ENCODE peak calls at places on chromosomes 6 and 20, in four cellular contexts. V is thoracic aorta, D is stomach, U is kidney. O is an unnamed sample.

GRCh38 chr6:43833996-43834390 is 64.0 kb downstream of the VEGFA start:
- DNase-seq in U (no peak), D (no peak), V (no peak), O (no peak)

GRCh38 chr6:156899532-156899931 is 122.4 kb downstream of the ARID1B start:
- DNase-seq in U (no peak), V (no peak), D (no peak), O (no peak)

GRCh38 chr6:152571089-152571488 is 66.1 kb downstream of the SYNE1 start:
- DNase-seq in V (no peak), U (no peak), D (no peak), O (no peak)

GRCh38 chr20:6959900-6960312 is 192.4 kb downstream of the BMP2 start:
- DNase-seq in V (no peak), U (no peak), D (no peak), O (no peak)

GRCh38 chr6:111230351-111231077 is 143.2 kb downstream of the SLC16A10 start:
- DNase-seq in U (no peak), V (no peak), D (no peak), O (no peak)

GRCh38 chr6:118755941-118756646 is 104.7 kb upstream of the CEP85L start:
- DNase-seq in V (no peak), D (no peak), U (no peak), O (peak)

GRCh38 chr20:19512886-19513285 is 245.2 kb upstream of the RIN2 start:
- DNase-seq in U (no peak), D (no peak), V (no peak), O (no peak)

GRCh38 chr20:2752631-2753455 is 47.6 kb downstream of the CPXM1 start:
- DNase-seq in V (no peak), D (no peak), U (peak), O (peak)

GRCh38 chr6:156988276-156989158 is 211.3 kb downstream of the ARID1B start:
- DNase-seq in D (no peak), V (no peak), U (no peak), O (peak)

GRCh38 chr6:1229301-1229700 is 82.6 kb upstream of the FOXQ1 start:
- DNase-seq in V (no peak), D (no peak), U (no peak), O (no peak)

GRCh38 chr6:29516108-29516507 is 28.4 kb upstream of the MAS1L start:
- DNase-seq in V (no peak), U (no peak), D (no peak), O (no peak)

GRCh38 chr20:36439040-36439730 is 102.1 kb upstream of the MYL9 start:
- DNase-seq in D (peak), V (no peak), U (peak), O (peak)

GRCh38 chr6:136378888-136379287 is 89.2 kb upstream of the BCLAF1 start:
- DNase-seq in D (no peak), U (no peak), V (no peak), O (no peak)

GRCh38 chr6:21115111-21115510 is 478.4 kb upstream of the SOX4 start:
- DNase-seq in V (no peak), D (no peak), U (no peak), O (peak)

GRCh38 chr20:46111028-46111835 is 6.9 kb upstream of the CD40 start:
- DNase-seq in V (no peak), D (no peak), U (no peak), O (no peak)

GRCh38 chr20:21301940-21302644 is 1.0 kb upstream of the XRN2 start:
- DNase-seq in D (no peak), V (no peak), U (no peak), O (no peak)

GRCh38 chr6:143545976-143546547 is 34.5 kb upstream of the FUCA2 start:
- DNase-seq in V (no peak), D (no peak), U (no peak), O (no peak)

GRCh38 chr6:53320964-53321363 is 27.8 kb downstream of the ELOVL5 start:
- DNase-seq in D (no peak), U (no peak), V (no peak), O (no peak)

GRCh38 chr6:2524090-2524489 is 226.6 kb downstream of the MYLK4 start:
- DNase-seq in D (no peak), V (no peak), U (no peak), O (no peak)

GRCh38 chr6:113690255-113690956 is 166.7 kb upstream of the MARCKS start:
- DNase-seq in V (no peak), U (no peak), D (no peak), O (no peak)

GRCh38 chr20:24475356-24475755 is 5.9 kb downstream of the SYNDIG1 start:
- DNase-seq in D (no peak), U (no peak), V (no peak), O (no peak)

GRCh38 chr20:61786230-61786629 is 279.5 kb downstream of the TAF4 start:
- DNase-seq in D (no peak), U (no peak), V (no peak), O (no peak)

GRCh38 chr6:42345696-42346416 is 105.9 kb downstream of the TRERF1 start:
- DNase-seq in V (no peak), U (no peak), D (no peak), O (no peak)

GRCh38 chr6:34189806-34190503 is 44.1 kb upstream of the GRM4 start:
- DNase-seq in V (no peak), U (no peak), D (no peak), O (no peak)

GRCh38 chr20:38607351-38607750 is 5.7 kb downstream of the ARHGAP40 start:
- DNase-seq in V (no peak), D (no peak), U (no peak), O (no peak)

GRCh38 chr6:16430661-16431089 is 192.3 kb downstream of the GMPR start:
- DNase-seq in V (no peak), U (no peak), D (no peak), O (no peak)

GRCh38 chr20:32052792-32053362 is 835 bp downstream of the HCK start:
- DNase-seq in V (no peak), U (peak), D (peak), O (no peak)

GRCh38 chr6:45864651-45865050 is 151.0 kb downstream of the CLIC5 start:
- DNase-seq in D (no peak), U (no peak), V (no peak), O (no peak)

GRCh38 chr6:164926686-164927085 is 382.7 kb downstream of the C6orf118 start:
- DNase-seq in V (no peak), U (no peak), D (no peak), O (no peak)

GRCh38 chr6:115838763-115839401 is 221.8 kb downstream of the FRK start:
- DNase-seq in D (peak), V (no peak), U (no peak), O (peak)

GRCh38 chr6:9516207-9516606 is 898.7 kb downstream of the TFAP2A start:
- DNase-seq in U (peak), V (no peak), D (peak), O (no peak)

GRCh38 chr20:22410556-22411130 is 173.7 kb downstream of the FOXA2 start:
- DNase-seq in D (no peak), U (no peak), V (no peak), O (no peak)

GRCh38 chr6:125942677-125943527 is 13.7 kb upstream of the HINT3 start:
- DNase-seq in V (no peak), D (no peak), U (no peak), O (no peak)

GRCh38 chr6:120785459-120786086 is 548.7 kb downstream of the TBC1D32 start:
- DNase-seq in V (no peak), D (no peak), U (peak), O (no peak)

GRCh38 chr6:46243754-46244153 is 73.0 kb upstream of the ENPP5 start:
- DNase-seq in U (no peak), V (no peak), D (no peak), O (no peak)

DNA sequence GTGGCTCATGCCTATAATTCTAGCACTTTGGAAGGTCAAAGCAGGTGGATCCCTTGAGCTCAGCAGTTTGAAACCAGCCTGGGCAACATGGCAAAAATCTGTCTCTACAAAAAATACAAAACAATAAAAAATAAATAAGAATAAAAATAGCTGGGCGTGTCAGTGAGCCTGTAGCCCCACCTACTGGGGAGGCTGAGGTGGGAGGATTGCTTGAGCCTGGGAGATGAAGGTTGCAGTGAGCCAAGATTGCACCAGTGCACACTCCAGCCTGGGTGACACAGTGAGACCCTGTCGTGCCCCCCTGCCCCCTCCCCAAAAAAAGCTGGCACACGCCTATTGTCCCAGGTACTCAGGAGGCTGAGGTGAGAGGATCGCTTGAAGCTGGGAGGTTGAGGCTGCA is 35.1 kb upstream of the SRPK1 start:
- DNase-seq in V (no peak), U (no peak), D (no peak), O (no peak)
- TF ChIP-seq CTCF in V (no peak), U (no peak), D (no peak), O (no peak)

GRCh38 chr6:124028117-124028516 is 224.5 kb downstream of the NKAIN2 start:
- DNase-seq in U (no peak), D (no peak), V (no peak), O (no peak)
- H3K27ac ChIP-seq in U (no peak), D (no peak), V (no peak), O (no peak)

GRCh38 chr6:107187630-107188029 is 72.3 kb upstream of the BEND3 start:
- DNase-seq in U (no peak), V (no peak), D (no peak), O (no peak)

GRCh38 chr6:107180114-107180513 is 64.8 kb upstream of the BEND3 start:
- DNase-seq in D (no peak), V (no peak), U (no peak), O (no peak)

GRCh38 chr6:107186047-107186446 is 70.7 kb upstream of the BEND3 start:
- DNase-seq in D (no peak), V (no peak), U (no peak), O (no peak)

GRCh38 chr6:107185570-107185969 is 70.3 kb upstream of the BEND3 start:
- DNase-seq in V (no peak), D (no peak), U (no peak), O (peak)
- TF ChIP-seq CTCF in V (no peak), D (no peak), U (peak), O (peak)

DNA sequence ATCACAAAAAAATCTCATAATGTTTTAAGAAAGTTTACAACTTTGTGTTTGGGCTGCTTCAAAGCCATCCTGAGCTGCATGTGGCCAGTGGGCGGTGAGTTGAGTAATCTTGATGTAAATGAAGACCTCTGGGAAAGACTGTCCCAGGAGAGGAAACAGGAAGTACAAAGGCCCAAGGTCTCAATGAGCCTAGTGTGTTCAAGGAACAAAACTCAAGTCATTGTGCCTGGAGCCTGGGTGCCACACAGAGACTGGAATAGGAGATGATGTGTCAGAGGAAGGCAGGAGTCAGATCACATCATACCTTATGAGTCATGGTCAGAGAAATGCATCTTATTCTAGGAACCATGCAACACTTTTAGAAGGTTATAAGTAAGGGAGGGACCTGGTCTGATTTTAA is 51.5 kb downstream of the COL19A1 start:
- DNase-seq in U (no peak), D (no peak), V (no peak), O (no peak)
- H3K27ac ChIP-seq in U (no peak), D (no peak), V (no peak), O (no peak)

DNA sequence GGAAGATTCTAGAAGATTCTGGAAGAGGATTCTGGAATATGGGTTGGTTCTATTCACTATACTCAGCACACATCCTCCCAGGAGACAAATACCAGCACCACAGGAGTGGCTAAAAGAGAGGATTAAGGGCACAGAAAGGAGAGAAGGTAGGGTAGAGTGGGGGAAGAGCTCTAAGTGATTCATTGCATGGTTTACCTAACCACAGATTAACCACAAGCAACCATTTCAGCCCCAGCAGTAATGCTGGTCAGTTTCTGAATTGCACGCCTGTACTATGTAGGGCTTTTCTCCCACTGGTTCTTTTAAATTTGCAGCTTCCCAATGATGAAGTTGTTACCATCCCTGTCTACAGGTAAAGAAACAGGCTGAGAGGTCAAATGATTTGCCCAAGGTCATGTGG is 192.7 kb upstream of the PMEPA1 start:
- DNase-seq in U (no peak), V (no peak), D (no peak), O (no peak)
- TF ChIP-seq CTCF in U (no peak), V (no peak), D (no peak), O (no peak)

O was measured in thyroid gland.